ENCODE peak calls at places on chromosome 2, in eight cellular contexts. U is heart left ventricle, W is IMR-90, P is transverse colon, N is endothelial cell of umbilical vein, R is spleen, X is NB4, T is stomach. J is an unnamed sample.

GRCh38 chr2:102597788-102598187 is 21.6 kb upstream of the SLC9A2 start:
- DNase-seq in U (no peak), W (no peak), P (no peak), N (no peak), R (no peak), X (peak; percentile 38), T (no peak), J (no peak)

GRCh38 chr2:189440644-189440946 is 679 bp upstream of the WDR75 start:
- DNase-seq in U (no peak), W (no peak), P (no peak), N (no peak), R (no peak), X (no peak), T (no peak), J (no peak)

GRCh38 chr2:63875758-63876710 is 34.3 kb downstream of the UGP2 start:
- DNase-seq in U (no peak), W (no peak), P (no peak), N (no peak), R (no peak), X (no peak), T (no peak), J (no peak)

GRCh38 chr2:66481100-66481549 is 46.2 kb downstream of the MEIS1 start:
- DNase-seq in U (no peak), W (peak; percentile 84), P (no peak), N (peak; percentile 93), R (no peak), X (peak; percentile 82), T (peak; percentile 31), J (no peak)

GRCh38 chr2:119137502-119137901 is 21.0 kb downstream of the C1QL2 start:
- DNase-seq in U (no peak), W (no peak), P (no peak), N (no peak), R (peak; percentile 58), X (no peak), T (no peak), J (no peak)

GRCh38 chr2:29108225-29108624 is 7.0 kb upstream of the CLIP4 start:
- DNase-seq in U (no peak), W (peak; percentile 97), P (no peak), N (no peak), R (no peak), X (no peak), T (no peak), J (no peak)

GRCh38 chr2:184554736-184555135 is 43.6 kb upstream of the ZNF804A start:
- DNase-seq in U (no peak), W (peak; percentile 10), P (no peak), N (no peak), R (no peak), X (no peak), T (no peak), J (no peak)

GRCh38 chr2:107607054-107607453 is 219.6 kb upstream of the RGPD4 start:
- DNase-seq in U (no peak), W (no peak), P (no peak), N (no peak), R (no peak), X (no peak), T (no peak), J (no peak)

GRCh38 chr2:134760385-134760784 is 41.6 kb upstream of the TMEM163 start:
- DNase-seq in U (no peak), W (no peak), P (no peak), N (no peak), R (no peak), X (no peak), T (no peak), J (no peak)

GRCh38 chr2:240018071-240018750 is 6.9 kb downstream of the NDUFA10 start:
- DNase-seq in U (no peak), W (no peak), P (no peak), N (no peak), R (no peak), X (no peak), T (no peak), J (no peak)

GRCh38 chr2:74458132-74458956 is at the start of gene WBP1:
- DNase-seq in U (peak; percentile 100), W (peak; percentile 100), P (peak; percentile 100), N (peak; percentile 100), R (peak; percentile 99), X (peak; percentile 100), T (peak; percentile 100), J (peak; percentile 100)
- TF ChIP-seq POLR2A in U (peak; percentile 61), W (no peak), P (peak; percentile 83), N (peak; percentile 66), R (peak; percentile 65), X (no peak), T (no peak), J (no peak)

GRCh38 chr2:96815326-96816126 is 542 bp upstream of the CNNM3 start:
- DNase-seq in U (no peak), W (peak; percentile 63), P (peak; percentile 26), N (no peak), R (peak; percentile 83), X (no peak), T (no peak), J (no peak)

GRCh38 chr2:96816836-96817702 is 1.0 kb downstream of the CNNM3 start:
- DNase-seq in U (no peak), W (peak; percentile 27), P (no peak), N (peak; percentile 41), R (peak; percentile 86), X (peak; percentile 49), T (no peak), J (no peak)

GRCh38 chr2:96819101-96819875 is 3.2 kb downstream of the CNNM3 start:
- DNase-seq in U (peak; percentile 70), W (no peak), P (peak; percentile 81), N (no peak), R (peak; percentile 61), X (peak; percentile 33), T (peak; percentile 89), J (no peak)

GRCh38 chr2:96817882-96818281 is 1.8 kb downstream of the CNNM3 start:
- DNase-seq in U (no peak), W (no peak), P (no peak), N (no peak), R (peak; percentile 44), X (no peak), T (no peak), J (no peak)

DNA sequence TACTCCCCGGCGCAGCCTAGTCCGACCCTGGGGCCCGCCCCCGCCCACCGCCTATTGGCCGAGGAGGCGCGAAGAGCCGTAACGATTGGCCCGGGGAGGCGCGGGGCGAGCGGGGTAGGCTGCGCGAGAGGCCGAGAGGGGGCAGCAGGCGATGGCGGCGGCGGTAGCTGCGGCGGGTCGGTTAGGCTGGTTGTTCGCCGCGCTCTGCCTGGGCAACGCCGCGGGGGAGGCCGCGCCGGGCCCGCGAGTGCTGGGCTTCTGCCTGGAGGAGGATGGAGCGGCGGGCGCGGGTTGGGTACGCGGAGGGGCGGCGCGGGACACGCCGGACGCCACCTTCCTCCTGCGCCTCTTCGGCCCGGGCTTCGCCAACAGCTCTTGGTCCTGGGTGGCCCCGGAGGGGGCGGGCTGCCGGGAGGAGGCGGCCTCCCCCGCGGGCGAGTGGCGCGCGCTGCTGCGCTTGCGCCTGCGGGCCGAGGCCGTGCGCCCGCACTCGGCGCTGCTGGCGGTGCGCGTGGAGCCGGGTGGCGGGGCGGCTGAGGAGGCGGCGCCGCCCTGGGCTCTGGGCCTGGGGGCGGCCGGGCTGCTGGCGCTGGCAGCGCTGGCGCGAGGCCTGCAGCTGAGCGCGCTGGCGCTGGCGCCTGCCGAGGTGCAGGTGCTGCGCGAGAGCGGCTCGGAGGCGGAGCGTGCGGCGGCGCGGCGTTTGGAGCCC is at the start of gene CNNM3:
- DNase-seq in U (peak; percentile 98), W (peak; percentile 88), P (peak; percentile 98), N (peak; percentile 95), R (peak; percentile 99), X (peak; percentile 98), T (peak; percentile 98), J (peak; percentile 97)
- TF ChIP-seq POLR2A in U (peak; percentile 90), W (no peak), P (peak; percentile 89), N (peak; percentile 60), R (peak; percentile 78), X (peak; percentile 70), T (no peak), J (no peak)

DNA sequence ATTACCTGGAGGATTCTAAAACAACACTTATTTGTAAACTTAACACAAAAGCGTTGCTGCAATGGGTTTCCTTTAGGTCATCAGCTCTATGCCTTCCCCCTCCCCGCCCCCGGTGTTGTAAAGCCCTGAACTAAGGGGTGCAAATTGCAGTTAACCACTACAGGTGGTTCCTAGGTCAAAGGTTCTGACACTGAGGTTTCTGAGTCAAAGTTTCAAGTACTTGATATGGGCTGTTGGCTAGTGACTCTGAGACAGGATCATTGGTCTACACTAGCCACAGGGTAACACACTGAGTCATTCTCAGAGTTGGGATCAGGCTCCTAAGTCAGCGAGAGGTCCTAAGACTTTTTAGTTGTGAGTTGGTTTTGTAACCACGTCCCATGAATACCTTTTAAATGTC is 15.4 kb downstream of the IL1B start:
- DNase-seq in U (no peak), W (no peak), P (no peak), N (no peak), R (no peak), X (peak; percentile 71), T (no peak), J (no peak)
- TF ChIP-seq POLR2A in U (no peak), W (no peak), P (no peak), N (no peak), R (no peak), X (no peak), T (no peak), J (no peak)

GRCh38 chr2:101230541-101230993 is 22.1 kb upstream of the CNOT11 start:
- DNase-seq in U (no peak), W (peak; percentile 58), P (no peak), N (no peak), R (no peak), X (no peak), T (no peak), J (no peak)
- TF ChIP-seq POLR2A in U (no peak), W (no peak), P (no peak), N (no peak), R (no peak), X (no peak), T (no peak), J (no peak)

DNA sequence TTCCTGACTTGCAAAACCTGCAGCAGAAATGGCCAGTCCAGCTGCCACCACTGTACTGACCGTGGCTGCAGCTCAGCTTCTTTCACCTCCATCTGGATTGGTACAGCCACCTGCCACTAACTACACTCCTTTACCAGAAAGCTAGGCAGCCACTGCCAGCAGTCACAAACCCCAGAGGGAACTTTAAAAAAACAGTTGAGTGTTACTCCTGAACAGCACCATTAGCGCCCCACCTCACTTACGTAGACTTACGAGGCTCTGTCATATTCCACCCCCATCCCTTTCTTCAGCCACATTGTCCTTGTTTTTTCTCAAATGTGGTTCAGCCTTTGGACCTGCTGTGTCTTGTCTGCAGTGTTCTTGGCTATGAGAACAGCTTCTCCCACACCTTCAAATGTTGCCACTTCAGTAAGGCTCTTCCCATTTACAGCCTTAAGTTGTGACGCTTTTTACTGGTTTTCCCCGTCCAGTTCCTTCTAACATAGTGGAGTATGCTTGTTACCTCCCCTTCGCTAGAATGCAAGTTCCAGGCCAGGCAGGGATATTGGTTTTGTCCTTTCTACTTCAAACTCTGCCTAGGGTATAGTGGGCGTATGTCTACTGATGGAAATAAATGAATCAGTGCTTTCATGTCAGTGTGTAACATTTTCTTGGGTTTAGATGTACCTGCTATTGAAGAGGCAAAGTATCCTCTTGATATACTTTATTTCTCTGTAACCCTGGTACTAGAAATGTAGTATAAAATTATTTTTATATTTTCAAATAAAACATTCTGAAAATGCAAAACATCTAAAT is 17.1 kb downstream of the HNRNPA3 start:
- DNase-seq in U (no peak), W (no peak), P (no peak), N (no peak), R (no peak), X (peak; percentile 20), T (no peak), J (no peak)
- TF ChIP-seq POLR2A in U (no peak), W (no peak), P (no peak), N (no peak), R (no peak), X (no peak), T (no peak), J (no peak)